ENCODE peak calls at places on chromosomes 2 and 18, in ten cellular contexts. B is IMR-90, N is uterus, O is A549, T is adrenal gland, K is prostate gland, W is heart left ventricle, Q is transverse colon, P is esophagus squamous epithelium, C is testis. F is an unnamed sample. For H3K4me1, the result is how much of the 10 kb centered on the place peaks cover.

GRCh38 chr18:13639196-13639595 is 87.2 kb downstream of the FAM210A start:
- DNase-seq in B (no peak), N (no peak), O (no peak), T (no peak), K (no peak), W (peak), Q (no peak), P (no peak), C (no peak), F (no peak)

GRCh38 chr2:105139556-105140236 is 101.8 kb downstream of the MRPS9 start:
- DNase-seq in B (no peak), N (no peak), O (no peak), T (no peak), K (no peak), W (no peak), Q (no peak), P (no peak), C (no peak), F (no peak)

GRCh38 chr18:31510319-31510718 is 12.3 kb downstream of the DSG2 start:
- DNase-seq in B (no peak), N (no peak), O (no peak), T (no peak), K (peak), W (no peak), Q (no peak), P (no peak), C (no peak), F (no peak)

GRCh38 chr2:219506153-219506801 is 7.6 kb downstream of the GMPPA start:
- DNase-seq in B (no peak), N (no peak), O (no peak), T (no peak), K (no peak), W (no peak), Q (no peak), P (no peak), C (no peak), F (no peak)

GRCh38 chr2:15661295-15661569 is 69.6 kb downstream of the DDX1 start:
- DNase-seq in B (no peak), N (no peak), O (no peak), T (no peak), K (no peak), W (no peak), Q (no peak), P (no peak), C (no peak), F (no peak)

GRCh38 chr2:139790807-139791206 is 1010.6 kb upstream of the NXPH2 start:
- DNase-seq in B (no peak), N (no peak), O (peak), T (no peak), K (no peak), W (no peak), Q (no peak), P (no peak), C (no peak), F (no peak)

GRCh38 chr2:227106845-227107759 is 56.9 kb downstream of the COL4A4 start:
- DNase-seq in B (peak), N (no peak), O (peak), T (peak), K (peak), W (no peak), Q (peak), P (no peak), C (peak), F (no peak)

GRCh38 chr2:241272298-241272721 is 43.2 kb downstream of the HDLBP start:
- DNase-seq in B (no peak), N (peak), O (no peak), T (peak), K (peak), W (peak), Q (peak), P (no peak), C (peak), F (no peak)

GRCh38 chr2:113872201-113872600 is 17.7 kb upstream of the ACTR3 start:
- DNase-seq in B (peak), N (no peak), O (no peak), T (no peak), K (no peak), W (no peak), Q (no peak), P (no peak), C (no peak), F (no peak)

GRCh38 chr2:43087413-43087812 is 139.0 kb downstream of the ZFP36L2 start:
- DNase-seq in B (no peak), N (no peak), O (no peak), T (no peak), K (no peak), W (no peak), Q (no peak), P (no peak), C (no peak), F (no peak)

GRCh38 chr18:76657428-76657827 is 162.4 kb upstream of the ZNF516 start:
- DNase-seq in B (no peak), N (no peak), O (no peak), T (no peak), K (peak), W (no peak), Q (no peak), P (no peak), C (no peak), F (no peak)

GRCh38 chr2:16025876-16026640 is 85.7 kb downstream of the MYCN start:
- DNase-seq in B (no peak), N (no peak), O (no peak), T (no peak), K (no peak), W (no peak), Q (no peak), P (no peak), C (no peak), F (no peak)

GRCh38 chr2:30180230-30180629 is 33.4 kb downstream of the YPEL5 start:
- DNase-seq in B (no peak), N (no peak), O (no peak), T (peak), K (no peak), W (peak), Q (no peak), P (no peak), C (no peak), F (no peak)
- H3K4me1 ChIP-seq in B (under half), N (under half), O (under half), T (under half), K (under half), W (under half), Q (under half), P (under half), C (under half), F (under half)

DNA sequence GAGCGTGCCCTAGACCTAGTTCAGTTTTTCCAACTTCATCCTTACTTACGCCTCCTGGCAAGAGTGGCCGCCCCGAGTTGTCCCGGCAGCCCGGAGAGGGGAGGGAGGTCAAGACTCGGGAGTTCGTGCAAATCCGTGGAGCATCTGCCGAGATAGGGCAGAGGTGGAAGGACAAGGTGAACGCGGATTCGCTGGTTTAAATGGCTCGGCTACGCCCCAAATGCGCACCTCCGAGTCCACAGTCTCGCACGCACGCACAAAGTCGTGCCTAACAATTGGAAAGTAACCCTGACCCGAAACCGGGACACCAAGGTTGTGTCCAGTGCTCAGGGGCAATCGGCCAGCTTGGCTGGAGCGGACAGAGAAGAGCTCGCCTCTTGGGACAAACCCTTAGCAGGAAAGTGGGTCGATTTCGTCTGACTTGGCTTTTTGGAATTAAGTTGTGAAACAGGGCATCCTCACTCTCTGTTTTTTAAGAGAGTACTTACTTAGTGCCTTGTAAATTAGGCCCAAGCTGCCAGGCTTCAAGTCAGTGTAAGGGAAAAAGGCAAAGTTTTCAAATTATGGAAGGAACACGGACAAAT is 726 bp upstream of the SS18 start:
- DNase-seq in B (no peak), N (peak), O (peak), T (peak), K (no peak), W (peak), Q (no peak), P (no peak), C (peak), F (no peak)
- TF ChIP-seq POLR2A in B (no peak), N (no peak), O (no peak), T (no peak), K (no peak), W (peak), Q (no peak), P (no peak), C (no peak), F (no peak)

DNA sequence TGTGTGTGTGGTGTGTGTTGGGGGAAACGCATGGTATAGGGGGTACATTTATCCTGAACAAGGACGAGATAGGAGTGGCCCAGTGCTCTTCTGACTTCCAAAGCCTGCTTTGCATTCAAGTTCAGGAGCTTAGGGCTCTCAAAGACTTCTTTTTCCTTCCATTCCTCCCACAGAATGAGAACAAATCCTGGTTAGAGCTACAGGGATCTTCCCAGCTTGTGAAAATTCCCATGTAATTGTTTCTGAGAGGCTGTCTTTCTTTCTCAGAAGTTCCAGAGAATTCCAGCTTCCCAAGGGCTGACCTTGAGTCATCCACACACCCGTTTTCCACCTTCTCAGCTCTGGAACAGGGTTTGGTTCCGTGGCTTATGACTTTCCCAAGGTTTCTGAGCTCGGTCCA is 38.9 kb downstream of the FASTKD2 start:
- DNase-seq in B (no peak), N (no peak), O (no peak), T (no peak), K (no peak), W (no peak), Q (no peak), P (no peak), C (peak), F (no peak)
- H3K4me1 ChIP-seq in B (under half), N (under half), O (under half), T (under half), K (under half), W (under half), Q (under half), P (under half), C (under half), F (under half)

GRCh38 chr2:144331652-144332355 is 188.1 kb downstream of the ZEB2 start:
- DNase-seq in B (no peak), N (peak), O (peak), T (no peak), K (peak), W (no peak), Q (no peak), P (no peak), C (peak), F (no peak)
- TF ChIP-seq POLR2A in B (no peak), N (no peak), O (peak), T (peak), K (no peak), W (peak), Q (peak), P (no peak), C (no peak), F (no peak)

DNA sequence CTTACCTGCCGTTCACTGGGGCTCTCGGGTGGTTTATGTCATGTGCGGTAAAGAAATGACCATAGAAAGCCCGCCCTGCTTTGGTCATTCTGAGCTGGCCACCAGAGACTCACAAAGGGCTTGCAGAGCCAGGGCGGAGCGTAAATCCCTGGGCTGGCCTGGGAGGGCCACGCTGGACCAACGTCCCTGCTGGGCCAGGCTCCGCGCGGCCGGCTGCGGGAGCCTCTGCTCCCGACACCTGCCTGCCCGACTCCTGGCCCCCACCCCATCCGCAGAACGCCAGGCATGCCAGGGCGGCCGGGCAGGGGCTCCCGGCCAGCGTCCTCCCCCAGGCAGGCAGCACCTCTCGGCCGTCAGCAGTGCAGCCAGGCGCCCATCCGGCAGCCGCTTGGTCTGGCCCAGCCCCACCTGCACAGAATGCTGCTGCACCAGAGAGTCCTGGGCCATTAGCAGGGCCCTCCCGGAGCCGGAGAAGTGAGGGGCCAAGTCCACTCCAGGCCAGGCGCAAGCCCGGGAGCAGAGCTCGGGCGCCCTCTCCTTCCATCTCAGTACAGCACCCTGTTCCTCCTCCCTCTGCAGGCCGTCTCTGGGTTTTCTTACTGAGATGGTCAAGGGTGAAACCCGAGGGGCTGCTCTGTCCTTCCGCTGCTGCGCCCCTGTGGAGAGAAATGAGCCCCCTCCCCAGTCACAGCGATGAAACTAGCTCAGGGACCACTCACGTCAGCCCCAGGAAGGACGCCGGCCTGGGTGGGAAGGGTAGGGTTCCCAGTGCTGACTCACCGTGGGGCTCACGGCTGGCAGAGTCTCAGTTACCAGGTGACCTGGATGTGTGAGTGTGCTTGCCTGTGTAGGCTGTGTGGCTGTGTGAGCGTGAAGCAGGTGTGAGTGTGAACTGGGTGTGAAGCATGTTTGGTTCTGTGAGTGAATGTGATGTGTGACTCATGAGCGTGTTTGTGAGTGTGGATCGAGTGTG is 83.3 kb downstream of the PTGR3 start:
- DNase-seq in B (no peak), N (no peak), O (no peak), T (no peak), K (no peak), W (no peak), Q (no peak), P (no peak), C (no peak), F (peak)
- H3K4me1 ChIP-seq in B (under half), N (under half), O (under half), T (under half), K (under half), W (under half), Q (under half), P (under half), C (under half), F (under half)

DNA sequence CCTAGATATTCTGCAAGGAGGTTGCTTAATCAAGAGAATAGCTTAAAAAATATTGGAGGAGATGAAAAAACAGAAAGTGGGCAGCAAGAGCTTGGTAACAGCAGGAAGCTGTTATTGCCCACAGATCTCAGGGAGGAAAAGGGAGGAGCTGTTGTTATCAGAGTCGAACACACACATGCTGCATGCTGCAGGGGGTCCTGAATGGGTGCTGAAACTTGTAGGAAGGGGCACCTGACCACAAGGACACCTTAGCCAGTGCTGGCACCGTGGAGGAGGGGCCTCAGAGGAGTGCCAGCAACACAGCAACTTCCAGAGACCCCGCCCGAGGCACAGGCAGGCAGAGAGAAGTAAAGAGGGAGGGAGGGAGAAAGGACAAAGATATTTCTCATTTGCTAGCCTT is 332.9 kb downstream of the SOCS6 start:
- DNase-seq in B (no peak), N (no peak), O (no peak), T (no peak), K (no peak), W (no peak), Q (no peak), P (no peak), C (no peak), F (no peak)
- TF ChIP-seq POLR2A in B (no peak), N (no peak), O (no peak), T (no peak), K (no peak), W (no peak), Q (no peak), P (no peak), C (no peak), F (no peak)

DNA sequence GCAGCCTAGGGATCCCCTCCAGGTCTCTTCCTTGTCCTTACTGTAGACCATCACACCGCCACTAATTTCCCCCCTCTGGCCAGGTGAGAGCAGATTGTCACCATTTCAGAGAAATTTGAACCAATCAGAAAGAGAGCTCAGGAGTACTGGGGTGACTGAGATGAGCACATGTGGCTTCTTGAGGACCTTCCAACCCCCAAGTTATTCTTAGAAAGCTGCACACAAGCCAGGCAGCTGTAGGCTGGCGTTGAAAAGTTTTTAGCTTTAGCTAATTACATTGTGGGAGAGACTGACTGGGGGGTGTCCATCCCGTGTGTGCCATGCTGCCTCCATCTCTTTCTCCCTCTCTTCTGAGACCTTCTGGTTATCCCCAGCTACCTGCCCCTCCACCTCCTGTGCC is 154.0 kb downstream of the AGAP1 start:
- DNase-seq in B (no peak), N (no peak), O (no peak), T (no peak), K (no peak), W (no peak), Q (no peak), P (no peak), C (no peak), F (no peak)
- H3K4me1 ChIP-seq in B (under half), N (under half), O (under half), T (under half), K (under half), W (under half), Q (under half), P (under half), C (under half), F (under half)

GRCh38 chr2:128169933-128170709 is 79.1 kb downstream of the UGGT1 start:
- DNase-seq in B (no peak), N (no peak), O (no peak), T (no peak), K (no peak), W (no peak), Q (no peak), P (no peak), C (no peak), F (no peak)
- TF ChIP-seq POLR2A in B (no peak), N (no peak), O (no peak), T (no peak), K (no peak), W (no peak), Q (no peak), P (no peak), C (no peak), F (no peak)

GRCh38 chr2:47650001-47650535 is 132.9 kb upstream of the MSH6 start:
- DNase-seq in B (no peak), N (no peak), O (no peak), T (no peak), K (no peak), W (no peak), Q (no peak), P (no peak), C (no peak), F (no peak)

GRCh38 chr2:47653036-47653435 is 129.9 kb upstream of the MSH6 start:
- DNase-seq in B (no peak), N (no peak), O (no peak), T (no peak), K (no peak), W (no peak), Q (no peak), P (no peak), C (no peak), F (no peak)

GRCh38 chr2:47653909-47654789 is 128.8 kb upstream of the MSH6 start:
- DNase-seq in B (peak), N (peak), O (no peak), T (peak), K (no peak), W (no peak), Q (peak), P (no peak), C (peak), F (no peak)

GRCh38 chr2:47651296-47651695 is 131.6 kb upstream of the MSH6 start:
- DNase-seq in B (no peak), N (no peak), O (no peak), T (no peak), K (no peak), W (no peak), Q (peak), P (no peak), C (no peak), F (no peak)

DNA sequence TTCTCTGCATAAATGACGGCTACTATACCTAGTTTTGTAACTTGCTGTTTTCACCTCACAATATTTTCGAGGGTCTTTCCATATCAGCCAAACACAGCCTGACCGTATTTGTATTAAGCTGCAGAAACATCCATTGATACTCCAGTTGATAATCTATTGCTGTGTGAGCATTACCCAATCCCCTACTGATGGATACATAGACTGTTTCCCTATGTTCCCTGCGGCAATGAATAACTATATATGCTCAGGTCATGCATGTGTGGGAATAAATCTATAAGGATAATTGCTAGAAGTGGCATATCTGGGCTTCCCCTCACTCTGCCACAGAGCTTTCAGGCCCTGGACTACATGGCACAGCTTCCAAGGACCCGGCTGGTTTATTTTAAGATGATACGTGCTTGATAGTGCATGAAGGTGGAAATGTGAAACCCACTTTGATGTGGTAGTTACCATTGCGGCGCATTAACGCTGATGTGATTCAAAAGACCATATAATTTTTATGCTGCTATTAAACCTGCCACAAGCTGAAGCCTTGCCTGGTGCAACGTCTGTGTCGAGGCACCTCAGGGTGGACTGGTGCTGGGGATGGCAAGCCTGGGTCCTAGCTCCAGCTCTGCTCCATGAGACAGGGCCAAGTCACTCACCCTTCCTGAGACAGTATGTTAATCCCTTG is 130.8 kb upstream of the MSH6 start:
- DNase-seq in B (no peak), N (no peak), O (no peak), T (no peak), K (no peak), W (no peak), Q (no peak), P (no peak), C (no peak), F (no peak)
- H3K4me1 ChIP-seq in B (under half), N (under half), O (under half), T (under half), K (under half), W (under half), Q (under half), P (under half), C (under half), F (under half)

F was measured in vagina.